ENCODE peak calls at places on chromosomes 5 and 9, in ten cellular contexts. A, O, I, R, Q, D, J, Z, B and Y are unnamed samples.

GRCh38 chr5:131268758-131269370 is 5.0 kb downstream of the CDC42SE2 start:
- DNase-seq in J (no peak), B (no peak), I (no peak), R (no peak), O (no peak), A (peak), Q (no peak), D (no peak), Z (peak), Y (no peak)

GRCh38 chr5:144864113-144864512 is 693.4 kb downstream of the KCTD16 start:
- DNase-seq in Z (no peak), I (no peak), J (no peak), A (no peak), B (no peak), R (no peak), O (no peak), Q (no peak), D (peak), Y (no peak)

GRCh38 chr5:149141957-149142851 is 911 bp downstream of the ABLIM3 start:
- DNase-seq in O (no peak), A (no peak), R (peak), Z (peak), D (no peak), Q (no peak), B (no peak), I (peak), J (no peak), Y (no peak)

GRCh38 chr5:146338774-146339714 is at the start of gene POU4F3:
- DNase-seq in Z (no peak), A (no peak), B (no peak), J (no peak), D (no peak), I (no peak), O (no peak), R (no peak), Q (no peak), Y (no peak)

GRCh38 chr5:73464016-73464745 is 15.6 kb upstream of the FOXD1 start:
- DNase-seq in A (peak), J (peak), Z (peak), I (no peak), R (no peak), Q (no peak), O (no peak), D (no peak), B (no peak), Y (peak)

GRCh38 chr9:125633116-125633743 is 73.8 kb downstream of the MAPKAP1 start:
- DNase-seq in Q (no peak), A (no peak), D (no peak), O (no peak), B (no peak), I (no peak), Z (no peak), R (no peak), J (no peak), Y (no peak)

GRCh38 chr9:92945796-92946195 is 1.5 kb upstream of the FGD3 start:
- DNase-seq in I (no peak), A (no peak), B (no peak), R (no peak), J (no peak), Z (no peak), O (no peak), D (no peak), Q (no peak), Y (no peak)

GRCh38 chr5:11385901-11386293 is 518.3 kb downstream of the CTNND2 start:
- DNase-seq in B (no peak), Q (no peak), D (no peak), R (no peak), O (no peak), A (no peak), J (no peak), Z (no peak), I (no peak), Y (no peak)

GRCh38 chr9:132161743-132162187 is at the start of gene NTNG2:
- DNase-seq in R (no peak), J (no peak), D (no peak), Q (no peak), Z (no peak), I (no peak), B (no peak), A (no peak), O (no peak), Y (no peak)

GRCh38 chr9:91211919-91212318 is 149.8 kb downstream of the AUH start:
- DNase-seq in Q (no peak), D (no peak), A (no peak), Z (no peak), O (no peak), B (no peak), J (no peak), I (no peak), R (no peak), Y (no peak)

GRCh38 chr5:16465544-16466432 is at the start of gene ZNF622:
- DNase-seq in Q (peak), I (peak), Z (peak), A (peak), R (peak), D (peak), B (peak), O (no peak), J (peak), Y (peak)

GRCh38 chr5:154447074-154447725 is 1.4 kb downstream of the SAP30L start:
- DNase-seq in J (no peak), O (no peak), R (no peak), Z (no peak), D (no peak), Q (no peak), I (no peak), A (no peak), B (no peak), Y (no peak)

GRCh38 chr5:56876325-56876724 is 33.1 kb upstream of the SETD9 start:
- DNase-seq in O (no peak), D (no peak), I (no peak), J (no peak), R (no peak), A (peak), Z (no peak), B (no peak), Q (no peak), Y (no peak)

GRCh38 chr9:2262371-2262770 is 247.2 kb downstream of the SMARCA2 start:
- DNase-seq in I (no peak), R (no peak), D (no peak), O (no peak), Q (no peak), A (no peak), J (no peak), Z (no peak), B (no peak), Y (no peak)

GRCh38 chr9:98255064-98255577 is 328 bp downstream of the TBC1D2 start:
- DNase-seq in I (peak), Q (no peak), B (no peak), A (peak), Z (peak), J (no peak), D (no peak), R (peak), O (no peak), Y (no peak)

GRCh38 chr9:5052858-5053257 is 67.8 kb downstream of the JAK2 start:
- DNase-seq in Z (peak), B (no peak), R (no peak), J (peak), O (peak), Q (no peak), I (no peak), A (peak), D (no peak), Y (no peak)

GRCh38 chr5:107282061-107282460 is 388.7 kb downstream of the EFNA5 start:
- DNase-seq in Z (no peak), D (no peak), A (no peak), J (no peak), I (no peak), Q (no peak), O (no peak), B (no peak), R (no peak), Y (no peak)

GRCh38 chr9:94182532-94182931 is 76.6 kb upstream of the ZNF169 start:
- DNase-seq in O (no peak), D (no peak), R (no peak), A (no peak), I (no peak), J (no peak), Z (no peak), Q (no peak), B (no peak), Y (no peak)

GRCh38 chr5:172801184-172801671 is 30.2 kb upstream of the DUSP1 start:
- DNase-seq in B (peak), J (no peak), R (no peak), O (peak), A (peak), Q (no peak), I (no peak), D (no peak), Z (peak), Y (peak)

GRCh38 chr9:69370430-69370829 is 45.4 kb downstream of the ENTREP1 start:
- DNase-seq in Z (no peak), B (no peak), A (no peak), O (no peak), J (no peak), D (no peak), R (no peak), I (no peak), Q (no peak), Y (no peak)

GRCh38 chr9:109591691-109592090 is 93.6 kb upstream of the PTPN3 start:
- DNase-seq in Z (no peak), J (no peak), D (no peak), Q (no peak), O (no peak), A (no peak), R (no peak), I (no peak), B (no peak), Y (no peak)

GRCh38 chr5:14201325-14202061 is 58.4 kb downstream of the TRIO start:
- DNase-seq in Z (peak), I (no peak), J (no peak), Q (no peak), R (no peak), B (no peak), A (no peak), D (no peak), O (no peak), Y (no peak)

GRCh38 chr9:83526221-83526620 is 12.0 kb downstream of the FRMD3 start:
- DNase-seq in B (no peak), I (no peak), Z (no peak), R (no peak), J (no peak), A (no peak), Q (no peak), O (no peak), D (no peak), Y (no peak)

GRCh38 chr5:54387659-54388232 is 67.8 kb upstream of the HSPB3 start:
- DNase-seq in B (no peak), D (no peak), I (no peak), Z (peak), J (no peak), A (peak), Q (no peak), O (no peak), R (no peak), Y (no peak)

GRCh38 chr5:180330810-180331646 is 22.1 kb downstream of the GFPT2 start:
- DNase-seq in D (no peak), Z (peak), R (peak), A (peak), Q (no peak), J (no peak), O (peak), I (peak), B (peak), Y (peak)

GRCh38 chr9:84266087-84266561 is 74.4 kb downstream of the SLC28A3 start:
- DNase-seq in A (no peak), J (no peak), Q (no peak), I (no peak), Z (no peak), R (no peak), O (no peak), D (peak), B (no peak), Y (no peak)

GRCh38 chr5:34583167-34583566 is 73.0 kb upstream of the RAI14 start:
- DNase-seq in O (no peak), B (no peak), Q (no peak), D (no peak), I (no peak), A (no peak), Z (no peak), R (no peak), J (no peak), Y (no peak)

GRCh38 chr9:33082135-33082534 is 5.7 kb upstream of the SMU1 start:
- DNase-seq in A (no peak), B (no peak), I (no peak), O (no peak), Z (no peak), R (no peak), D (no peak), J (no peak), Q (no peak), Y (no peak)

GRCh38 chr9:26527931-26528330 is 364.7 kb downstream of the CAAP1 start:
- DNase-seq in O (no peak), J (no peak), A (no peak), R (no peak), D (no peak), I (no peak), Z (no peak), Q (no peak), B (no peak), Y (no peak)

GRCh38 chr9:89676281-89676680 is 71.5 kb downstream of the GADD45G start:
- DNase-seq in Z (no peak), Q (peak), B (no peak), R (no peak), I (no peak), J (no peak), D (no peak), O (no peak), A (no peak), Y (no peak)

GRCh38 chr9:89679581-89679980 is 74.8 kb downstream of the GADD45G start:
- DNase-seq in D (no peak), R (no peak), Q (no peak), I (no peak), B (no peak), O (no peak), J (no peak), Z (no peak), A (no peak), Y (no peak)

GRCh38 chr9:89678394-89679005 is 73.7 kb downstream of the GADD45G start:
- DNase-seq in A (no peak), B (no peak), Q (no peak), R (no peak), J (no peak), Z (no peak), O (no peak), I (no peak), D (no peak), Y (no peak)

GRCh38 chr9:89679006-89679395 is 74.2 kb downstream of the GADD45G start:
- DNase-seq in R (no peak), A (no peak), D (no peak), Q (no peak), O (no peak), Z (no peak), I (no peak), B (no peak), J (no peak), Y (no peak)

GRCh38 chr9:89677696-89678393 is 73.0 kb downstream of the GADD45G start:
- DNase-seq in J (no peak), D (no peak), Q (no peak), Z (peak), A (no peak), I (no peak), B (no peak), R (no peak), O (no peak), Y (no peak)
- H3K4me3 ChIP-seq in J (no peak), D (no peak), Q (no peak), Z (no peak), A (no peak), I (no peak), B (no peak), R (no peak), O (no peak), Y (no peak)

DNA sequence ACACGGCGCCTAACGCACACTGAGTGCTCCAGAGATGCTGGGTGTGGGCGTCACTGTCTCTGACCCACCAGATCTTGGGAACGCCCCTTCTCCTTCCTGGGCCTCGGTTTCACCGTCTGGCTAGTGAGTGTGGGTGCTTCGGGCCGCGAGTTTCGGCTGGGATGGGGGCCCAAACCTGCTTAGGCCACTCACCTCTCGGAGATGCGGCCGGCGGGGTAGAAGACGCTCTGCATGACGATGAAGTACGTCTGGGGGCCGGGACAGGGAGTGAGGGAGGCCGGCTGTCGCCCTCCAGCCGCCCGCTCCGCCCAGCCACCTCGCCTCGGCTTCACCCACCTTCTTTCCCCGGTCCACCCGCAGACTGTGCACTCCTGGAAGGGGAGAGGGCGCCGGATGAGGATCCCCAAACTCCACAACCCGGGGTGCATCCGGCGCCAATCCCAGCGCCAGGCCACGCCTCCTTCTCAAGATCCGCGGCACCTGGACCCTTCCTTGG is 3.6 kb downstream of the PIP5KL1 start:
- DNase-seq in Q (no peak), D (no peak), Z (no peak), I (no peak), B (no peak), J (no peak), A (no peak), O (no peak), R (no peak), Y (no peak)
- H3K4me3 ChIP-seq in Q (peak), D (peak), Z (no peak), I (peak), B (no peak), J (peak), A (peak), O (peak), R (no peak), Y (peak)

GRCh38 chr5:115184780-115185179 is 15.1 kb upstream of the TRIM36 start:
- DNase-seq in R (no peak), I (no peak), Q (no peak), D (no peak), Z (no peak), J (no peak), O (no peak), B (no peak), A (peak), Y (no peak)

GRCh38 chr5:115179068-115179958 is 9.6 kb upstream of the TRIM36 start:
- DNase-seq in J (no peak), A (no peak), Q (peak), O (no peak), R (peak), Z (no peak), B (no peak), D (peak), I (no peak), Y (no peak)

GRCh38 chr5:115179959-115180709 is 10.4 kb upstream of the TRIM36 start:
- DNase-seq in J (no peak), D (peak), A (peak), B (no peak), Q (peak), R (peak), I (no peak), O (no peak), Z (peak), Y (no peak)

GRCh38 chr5:115186794-115187193 is 17.1 kb upstream of the TRIM36 start:
- DNase-seq in B (no peak), D (no peak), Z (no peak), J (no peak), I (no peak), A (no peak), O (no peak), Q (no peak), R (no peak), Y (no peak)

GRCh38 chr5:115181757-115182156 is 12.0 kb upstream of the TRIM36 start:
- DNase-seq in I (no peak), Q (no peak), J (no peak), A (no peak), Z (no peak), D (no peak), R (no peak), O (no peak), B (no peak), Y (no peak)
- H3K4me3 ChIP-seq in I (no peak), Q (no peak), J (no peak), A (no peak), Z (no peak), D (no peak), R (no peak), O (no peak), B (no peak), Y (no peak)

GRCh38 chr5:177365845-177366527 is 8.3 kb downstream of the RGS14 start:
- DNase-seq in O (no peak), B (no peak), J (no peak), Z (no peak), R (no peak), D (no peak), A (no peak), Q (no peak), I (no peak), Y (no peak)
- H3K4me3 ChIP-seq in O (no peak), B (no peak), J (no peak), Z (no peak), R (no peak), D (no peak), A (no peak), Q (no peak), I (no peak), Y (no peak)